ENCODE peak calls at places on chromosomes 1 and 21, in four cellular contexts. M is A549, J is SK-N-SH, Q is ovary. G is an unnamed sample.

GRCh38 chr1:48701445-48701844 is 75.2 kb downstream of the BEND5 start:
- DNase-seq in Q (no peak), M (no peak), J (no peak), G (no peak)

GRCh38 chr1:211487672-211488208 is 4.2 kb downstream of the RD3 start:
- DNase-seq in J (no peak), Q (no peak), M (no peak), G (no peak)

GRCh38 chr1:43307458-43308158 is 6.8 kb downstream of the TIE1 start:
- DNase-seq in Q (no peak), J (no peak), M (no peak), G (no peak)

GRCh38 chr1:207938016-207938415 is 27.1 kb upstream of the CD34 start:
- DNase-seq in J (no peak), Q (no peak), M (no peak), G (no peak)

GRCh38 chr1:156914440-156914856 is 6.0 kb upstream of the LRRC71 start:
- DNase-seq in M (no peak), J (no peak), Q (no peak), G (no peak)

GRCh38 chr1:21939650-21940374 is 2.7 kb upstream of the HSPG2 start:
- DNase-seq in M (peak; percentile 65), Q (peak; percentile 84), J (peak; percentile 52), G (peak; percentile 96)

GRCh38 chr1:172429324-172430127 is 9.0 kb downstream of the C1orf105 start:
- DNase-seq in Q (no peak), J (peak; percentile 40), M (peak; percentile 65), G (no peak)

GRCh38 chr1:224542783-224543440 is 73.2 kb upstream of the CNIH3 start:
- DNase-seq in Q (no peak), J (no peak), M (no peak), G (peak; percentile 39)

GRCh38 chr1:156700731-156701130 is 4.7 kb downstream of the CRABP2 start:
- DNase-seq in Q (no peak), J (no peak), M (no peak), G (no peak)

GRCh38 chr1:204927673-204928641 is 57.3 kb downstream of the NFASC start:
- DNase-seq in Q (no peak), M (no peak), J (no peak), G (no peak)

DNA sequence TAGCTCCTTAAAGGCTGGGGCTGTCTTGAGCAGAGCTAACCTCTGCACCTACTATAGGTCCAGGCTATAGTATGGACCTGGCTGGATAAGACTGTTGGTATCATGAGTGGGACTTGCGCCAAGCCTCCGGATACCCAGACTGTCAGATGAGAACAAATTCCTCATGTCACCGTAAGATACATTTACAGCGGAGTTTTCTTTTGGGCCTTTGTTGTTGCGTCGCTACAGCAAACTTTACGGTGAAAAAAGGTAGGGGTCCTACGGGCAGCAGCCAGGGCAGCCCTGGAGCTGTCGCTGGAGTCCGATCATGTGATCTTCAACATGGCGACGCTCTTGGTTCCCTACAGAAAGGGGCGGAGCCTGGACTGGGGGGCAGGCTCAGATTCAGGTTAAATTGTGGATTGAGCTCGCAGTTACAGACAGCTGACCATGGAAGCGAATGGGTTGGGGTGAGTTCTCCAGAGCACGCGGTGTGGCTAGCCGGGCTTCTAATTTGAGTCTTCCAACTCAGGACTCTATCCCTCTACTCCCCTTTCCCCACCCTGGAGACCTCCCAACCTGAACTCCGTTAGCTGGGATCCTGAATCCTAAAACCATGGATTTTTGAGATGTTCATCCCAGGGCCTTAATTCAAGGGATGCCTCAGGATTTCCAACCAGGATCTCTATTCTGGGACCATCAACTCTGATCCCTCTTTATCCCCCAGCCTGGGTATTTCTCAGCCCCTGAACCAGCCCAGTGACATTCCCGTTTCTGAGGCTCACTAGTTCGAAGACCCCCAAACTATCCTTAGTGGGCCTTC is at the start of gene UROD:
- DNase-seq in M (peak; percentile 92), Q (peak; percentile 90), J (peak; percentile 92), G (peak; percentile 98)
- TF ChIP-seq EP300 in M (no peak), Q (no peak), J (peak; percentile 33), G (no peak)

GRCh38 chr1:109261006-109261405 is 11.7 kb downstream of the CELSR2 start:
- DNase-seq in J (no peak), M (no peak), Q (no peak), G (no peak)

GRCh38 chr1:109261578-109261977 is 12.2 kb downstream of the CELSR2 start:
- DNase-seq in J (no peak), Q (no peak), M (no peak), G (no peak)

GRCh38 chr1:109257682-109258421 is 8.5 kb downstream of the CELSR2 start:
- DNase-seq in Q (no peak), M (no peak), J (peak; percentile 44), G (no peak)

GRCh38 chr1:109258481-109259466 is 9.4 kb downstream of the CELSR2 start:
- DNase-seq in M (no peak), Q (no peak), J (no peak), G (no peak)

DNA sequence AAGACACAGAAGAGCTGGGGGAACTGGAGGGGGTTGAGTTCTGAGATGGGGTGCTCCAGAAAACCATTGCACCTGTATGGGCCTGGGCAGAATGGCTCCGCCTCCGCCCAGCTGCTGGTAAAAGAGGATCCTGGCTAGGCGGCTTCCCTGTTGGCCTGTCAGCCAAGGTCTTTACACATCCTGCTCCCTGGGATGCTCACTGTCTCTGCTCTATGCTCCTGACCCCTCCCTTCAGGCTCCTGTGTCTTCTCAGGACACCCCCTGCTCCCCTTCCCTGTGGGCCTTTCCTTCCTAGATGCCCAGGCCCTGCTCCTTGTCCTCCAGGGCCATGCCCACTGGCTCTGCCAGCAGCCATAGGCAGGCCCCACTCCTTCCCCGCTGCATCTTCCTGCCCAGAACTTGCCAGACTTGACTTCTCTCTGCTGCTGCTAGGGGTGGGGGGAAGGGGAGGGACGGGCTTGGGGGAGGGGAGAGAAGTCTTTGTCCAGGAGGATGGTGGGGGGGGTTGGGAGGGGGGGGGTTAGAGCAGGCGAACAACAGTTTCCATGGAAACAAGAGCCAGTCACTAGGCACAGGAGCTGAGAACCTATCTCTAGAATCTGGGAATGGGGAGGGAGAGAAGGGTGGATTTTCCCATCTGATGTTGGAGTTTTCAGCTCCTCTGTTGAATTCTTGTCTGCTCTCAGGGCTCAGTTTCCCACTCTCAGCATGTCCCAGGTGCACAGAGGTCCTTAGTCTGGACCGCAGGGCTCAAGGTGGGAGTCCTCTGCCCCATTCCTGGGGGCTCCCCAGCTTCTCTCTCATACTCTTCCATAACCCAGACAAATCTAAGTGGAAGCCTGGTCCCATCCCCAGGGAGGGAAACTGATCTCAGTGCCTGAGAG is 10.6 kb downstream of the CELSR2 start:
- DNase-seq in M (no peak), Q (no peak), J (peak; percentile 77), G (no peak)
- H3K27ac ChIP-seq in M (no peak overlapping the region), Q (no peak overlapping the region), J (no peak overlapping the region), G (no peak overlapping the region)

DNA sequence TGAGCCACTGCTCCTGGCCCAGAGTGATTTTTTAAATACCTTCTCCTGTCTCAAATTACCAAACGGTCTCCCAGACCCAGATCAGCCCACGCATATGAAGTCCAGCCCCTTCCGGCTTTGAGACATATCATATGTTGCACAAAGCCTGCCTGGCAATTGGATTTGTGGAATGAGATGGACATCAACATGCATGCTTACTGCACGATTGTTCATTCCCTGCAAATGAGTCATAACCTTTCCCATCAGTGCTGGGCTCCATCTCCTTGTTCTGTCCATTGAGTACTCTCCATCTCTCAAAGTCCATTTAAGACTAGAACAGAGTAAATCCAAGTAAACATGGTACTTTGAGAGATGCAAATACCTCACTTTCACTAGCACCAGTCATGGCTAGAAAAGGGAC is 612.2 kb upstream of the USP24 start:
- DNase-seq in J (no peak), Q (no peak), M (no peak), G (no peak)
- TF ChIP-seq EP300 in J (no peak), Q (no peak), M (no peak), G (peak; percentile 65)

GRCh38 chr1:28104866-28105467 is 16.6 kb upstream of the EYA3 start:
- DNase-seq in J (peak; percentile 30), M (no peak), Q (no peak), G (no peak)

GRCh38 chr1:28102169-28102568 is 13.8 kb upstream of the EYA3 start:
- DNase-seq in M (no peak), J (no peak), Q (no peak), G (no peak)

GRCh38 chr1:28097100-28097472 is 8.7 kb upstream of the EYA3 start:
- DNase-seq in J (no peak), M (no peak), Q (no peak), G (no peak)

GRCh38 chr1:28096210-28097099 is 8.0 kb upstream of the EYA3 start:
- DNase-seq in J (no peak), Q (no peak), M (no peak), G (no peak)

GRCh38 chr1:28099050-28099769 is 10.8 kb upstream of the EYA3 start:
- DNase-seq in J (no peak), Q (no peak), M (no peak), G (no peak)
- H3K27ac ChIP-seq in J (no peak overlapping the region), Q (no peak overlapping the region), M (peak overlapping the region; percentile 68), G (no peak overlapping the region)

DNA sequence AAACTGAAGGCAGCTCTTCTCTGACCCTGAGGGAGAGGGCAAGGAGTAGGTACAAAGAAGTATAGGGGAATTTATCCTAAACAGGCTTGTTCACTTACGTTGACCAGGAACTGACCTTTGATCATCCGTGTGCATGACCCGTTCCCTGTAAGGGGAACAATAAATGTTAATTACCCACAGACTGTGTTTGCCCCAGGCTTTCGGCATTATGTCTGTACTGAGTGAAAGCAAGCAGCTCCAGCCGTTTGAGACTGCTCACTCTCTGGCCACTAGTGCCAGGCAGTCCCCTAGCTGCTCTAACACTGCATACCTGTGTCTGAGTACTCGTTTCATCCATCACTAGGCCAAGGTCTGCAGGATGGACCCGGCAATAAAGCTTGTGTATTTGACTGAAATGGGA is 1365.3 kb downstream of the NCAM2 start:
- DNase-seq in Q (no peak), J (no peak), M (no peak), G (no peak)
- TF ChIP-seq EP300 in Q (no peak), J (no peak), M (no peak), G (no peak)

GRCh38 chr1:24540906-24541710 is 14.8 kb upstream of the NCMAP start:
- DNase-seq in M (peak; percentile 32), J (no peak), Q (no peak), G (no peak)
- H3K27ac ChIP-seq in M (peak overlapping the region; percentile 94), J (no peak overlapping the region), Q (no peak overlapping the region), G (no peak overlapping the region)

GRCh38 chr1:2227341-2228156 is 570 bp upstream of the SKI start:
- DNase-seq in Q (peak; percentile 99), J (peak; percentile 100), M (peak; percentile 79), G (peak; percentile 99)
- TF ChIP-seq EP300 in Q (no peak), J (no peak), M (no peak), G (no peak)

DNA sequence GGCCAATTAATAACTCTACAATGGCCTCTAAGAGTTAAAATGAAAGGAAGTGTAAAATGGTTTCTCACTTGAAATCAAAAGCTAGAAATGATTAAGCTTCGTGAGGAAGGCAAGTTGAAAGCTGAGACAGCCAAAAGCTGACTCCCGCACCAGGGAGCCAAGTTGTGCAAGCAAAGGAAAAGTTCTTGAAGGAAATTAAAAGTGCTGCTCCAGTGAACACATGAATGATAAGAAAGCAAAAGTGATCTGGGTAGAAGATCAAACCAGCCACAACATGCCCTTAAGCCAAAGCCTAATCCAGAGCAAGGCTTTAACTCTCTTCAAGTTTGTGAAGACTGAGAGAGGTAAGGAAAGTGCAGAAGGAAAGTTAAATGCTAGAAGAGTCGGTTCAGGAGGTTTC is 22.7 kb downstream of the CYYR1 start:
- DNase-seq in J (no peak), M (no peak), Q (no peak), G (no peak)
- H3K27ac ChIP-seq in J (no peak overlapping the region), M (no peak overlapping the region), Q (no peak overlapping the region), G (peak overlapping the region; percentile 37)

GRCh38 chr1:169570172-169570574 is 16.1 kb downstream of the F5 start:
- DNase-seq in Q (no peak), M (no peak), J (no peak), G (no peak)
- TF ChIP-seq EP300 in Q (no peak), M (no peak), J (no peak), G (no peak)

G was measured in esophagus muscularis mucosa.